ENCODE peak calls at places on chromosomes 5 and 9, in six cellular contexts. H is suprapubic skin, F is EL, T is ELF-1, I is Daoy, A is cardiac muscle cell. P is an unnamed sample.

GRCh38 chr5:93717162-93717561 is 24.2 kb downstream of the POU5F2 start:
- DNase-seq in H (no peak), F (no peak), T (no peak), I (peak), A (peak), P (peak)

GRCh38 chr9:89477811-89478583 is 19.9 kb downstream of the SEMA4D start:
- DNase-seq in H (peak), F (peak), T (no peak), I (peak), A (peak), P (peak)

GRCh38 chr5:179223528-179223927 is 121.7 kb downstream of the ADAMTS2 start:
- DNase-seq in H (no peak), F (no peak), T (no peak), I (no peak), A (no peak), P (no peak)

GRCh38 chr5:102638316-102638715 is 116.8 kb upstream of the PAM start:
- DNase-seq in H (no peak), F (no peak), T (no peak), I (no peak), A (no peak), P (no peak)

GRCh38 chr9:4327504-4328191 is 27.8 kb upstream of the GLIS3 start:
- DNase-seq in H (no peak), F (peak), T (no peak), I (peak), A (no peak), P (no peak)

GRCh38 chr9:138053996-138054752 is 176.6 kb downstream of the CACNA1B start:
- DNase-seq in H (peak), F (no peak), T (no peak), I (no peak), A (no peak), P (no peak)

GRCh38 chr5:176803943-176804498 is 6.3 kb upstream of the UNC5A start:
- DNase-seq in H (no peak), F (no peak), T (peak), I (peak), A (peak), P (no peak)

GRCh38 chr5:94893404-94894145 is 275.1 kb downstream of the SLF1 start:
- DNase-seq in H (no peak), F (peak), T (no peak), I (peak), A (peak), P (no peak)

GRCh38 chr9:87604886-87605588 is 107.4 kb downstream of the DAPK1 start:
- DNase-seq in H (no peak), F (no peak), T (no peak), I (no peak), A (no peak), P (no peak)

GRCh38 chr9:36993933-36994764 is 39.9 kb downstream of the PAX5 start:
- DNase-seq in H (no peak), F (no peak), T (no peak), I (no peak), A (no peak), P (no peak)

GRCh38 chr5:153537225-153537624 is 46.8 kb downstream of the GRIA1 start:
- DNase-seq in H (no peak), F (no peak), T (peak), I (no peak), A (no peak), P (no peak)

GRCh38 chr5:32612134-32612888 is 27.0 kb downstream of the SUB1 start:
- DNase-seq in H (no peak), F (peak), T (no peak), I (no peak), A (peak), P (peak)

GRCh38 chr5:172107606-172108005 is 80.4 kb downstream of the STK10 start:
- DNase-seq in H (no peak), F (peak), T (peak), I (peak), A (no peak), P (peak)

GRCh38 chr9:127347831-127348699 is 48.9 kb upstream of the SLC2A8 start:
- DNase-seq in H (no peak), F (peak), T (no peak), I (peak), A (no peak), P (no peak)

GRCh38 chr9:85534340-85534739 is 207.4 kb downstream of the AGTPBP1 start:
- DNase-seq in H (no peak), F (no peak), T (no peak), I (no peak), A (no peak), P (no peak)

GRCh38 chr5:332843-333242 is 11.3 kb downstream of the AHRR start:
- DNase-seq in H (no peak), F (no peak), T (no peak), I (no peak), A (no peak), P (no peak)

GRCh38 chr5:24163091-24163490 is 481.7 kb downstream of the CDH10 start:
- DNase-seq in H (no peak), F (no peak), T (no peak), I (no peak), A (no peak), P (peak)

GRCh38 chr5:177382423-177383029 is 1.7 kb upstream of the SLC34A1 start:
- DNase-seq in H (no peak), F (peak), T (peak), I (no peak), A (peak), P (no peak)

GRCh38 chr9:131704195-131704983 is 35.5 kb downstream of the RAPGEF1 start:
- DNase-seq in H (no peak), F (no peak), T (no peak), I (no peak), A (no peak), P (no peak)

GRCh38 chr5:112630246-112631009 is 107.3 kb upstream of the APC start:
- DNase-seq in H (no peak), F (no peak), T (no peak), I (peak), A (no peak), P (no peak)

GRCh38 chr5:146565764-146566163 is 49.8 kb upstream of the GPR151 start:
- DNase-seq in H (no peak), F (peak), T (peak), I (peak), A (peak), P (peak)

GRCh38 chr9:121604242-121604641 is 47.2 kb upstream of the DAB2IP start:
- DNase-seq in H (no peak), F (peak), T (peak), I (peak), A (peak), P (no peak)

GRCh38 chr5:175717837-175718236 is 60.0 kb downstream of the HRH2 start:
- DNase-seq in H (peak), F (no peak), T (no peak), I (no peak), A (no peak), P (no peak)

GRCh38 chr5:59562756-59563389 is 330.7 kb downstream of the PDE4D start:
- DNase-seq in H (no peak), F (peak), T (peak), I (peak), A (peak), P (peak)

GRCh38 chr5:139812323-139812722 is 16.7 kb downstream of the PSD2 start:
- DNase-seq in H (no peak), F (no peak), T (no peak), I (no peak), A (no peak), P (no peak)

GRCh38 chr5:135065306-135066265 is 31.6 kb upstream of the PITX1 start:
- DNase-seq in H (no peak), F (no peak), T (no peak), I (no peak), A (no peak), P (no peak)

GRCh38 chr9:114931407-114931806 is 1.0 kb upstream of the TNFSF8 start:
- DNase-seq in H (no peak), F (no peak), T (peak), I (no peak), A (no peak), P (no peak)

GRCh38 chr5:160260881-160261815 is 31.8 kb downstream of the FABP6 start:
- DNase-seq in H (no peak), F (peak), T (peak), I (peak), A (peak), P (peak)

GRCh38 chr9:89955144-89955543 is 350.3 kb downstream of the GADD45G start:
- DNase-seq in H (no peak), F (no peak), T (no peak), I (no peak), A (no peak), P (no peak)

GRCh38 chr9:93116049-93116961 is 17.7 kb downstream of the NINJ1 start:
- DNase-seq in H (peak), F (peak), T (no peak), I (no peak), A (no peak), P (peak)

GRCh38 chr5:1511037-1511436 is 12.7 kb downstream of the LPCAT1 start:
- DNase-seq in H (peak), F (no peak), T (no peak), I (no peak), A (no peak), P (no peak)

GRCh38 chr9:78261403-78262001 is 25.6 kb downstream of the CEP78 start:
- DNase-seq in H (no peak), F (peak), T (no peak), I (no peak), A (peak), P (peak)

GRCh38 chr5:75622564-75622963 is 11.3 kb downstream of the ANKDD1B start:
- DNase-seq in H (no peak), F (no peak), T (no peak), I (peak), A (no peak), P (no peak)